ENCODE peak calls at places on chromosome 21, in four cellular contexts. One of them, this sample, is unnamed. For H3K9me1, the result is how much of the 10 kb centered on the place peaks cover.

GRCh38 chr21:26115899-26116298 is 54.7 kb downstream of the APP start:
- DNase-seq in IMR-90: peak
- DNase-seq in K562: no peak
- DNase-seq in keratinocyte: no peak
- DNase-seq in this sample: peak

GRCh38 chr21:17779486-17779885 is 39.7 kb downstream of the C21orf91 start:
- DNase-seq in IMR-90: no peak
- DNase-seq in K562: no peak
- DNase-seq in keratinocyte: no peak
- DNase-seq in this sample: no peak

GRCh38 chr21:36962098-36962780 is 4.2 kb downstream of the HLCS start:
- DNase-seq in keratinocyte: no peak
- DNase-seq in IMR-90: no peak
- DNase-seq in K562: peak
- DNase-seq in this sample: no peak

GRCh38 chr21:29022141-29022540 is 2.3 kb upstream of the USP16 start:
- DNase-seq in keratinocyte: no peak
- DNase-seq in K562: peak
- DNase-seq in IMR-90: no peak
- DNase-seq in this sample: no peak

GRCh38 chr21:36534656-36535055 is 54.7 kb upstream of the CLDN14 start:
- DNase-seq in keratinocyte: no peak
- DNase-seq in IMR-90: no peak
- DNase-seq in K562: no peak
- DNase-seq in this sample: no peak

GRCh38 chr21:16305686-16306085 is 575.9 kb downstream of the USP25 start:
- DNase-seq in IMR-90: no peak
- DNase-seq in keratinocyte: no peak
- DNase-seq in K562: no peak
- DNase-seq in this sample: peak

GRCh38 chr21:17053321-17053720 is 459.5 kb upstream of the CXADR start:
- DNase-seq in K562: no peak
- DNase-seq in IMR-90: no peak
- DNase-seq in keratinocyte: no peak
- DNase-seq in this sample: peak

GRCh38 chr21:28521932-28522826 is 470.5 kb downstream of the LTN1 start:
- DNase-seq in keratinocyte: no peak
- DNase-seq in IMR-90: peak
- DNase-seq in K562: no peak
- DNase-seq in this sample: peak

GRCh38 chr21:19433623-19434022 is 1030.0 kb upstream of the TMPRSS15 start:
- DNase-seq in keratinocyte: no peak
- DNase-seq in K562: peak
- DNase-seq in IMR-90: no peak
- DNase-seq in this sample: no peak

GRCh38 chr21:34715518-34715917 is 46.7 kb downstream of the CLIC6 start:
- DNase-seq in keratinocyte: no peak
- DNase-seq in K562: no peak
- DNase-seq in IMR-90: no peak
- DNase-seq in this sample: no peak

GRCh38 chr21:35291034-35291433 is 241.9 kb upstream of the RUNX1 start:
- DNase-seq in keratinocyte: no peak
- DNase-seq in IMR-90: no peak
- DNase-seq in K562: no peak
- DNase-seq in this sample: no peak

GRCh38 chr21:31426235-31426797 is 82.3 kb upstream of the TIAM1 start:
- DNase-seq in K562: no peak
- DNase-seq in keratinocyte: no peak
- DNase-seq in IMR-90: no peak
- DNase-seq in this sample: no peak

GRCh38 chr21:35111531-35111930 is 62.4 kb upstream of the RUNX1 start:
- DNase-seq in keratinocyte: peak
- DNase-seq in IMR-90: no peak
- DNase-seq in K562: no peak
- DNase-seq in this sample: no peak

GRCh38 chr21:25929859-25930520 is 195.2 kb downstream of the GABPA start:
- DNase-seq in keratinocyte: peak
- DNase-seq in K562: peak
- DNase-seq in IMR-90: peak
- DNase-seq in this sample: no peak

GRCh38 chr21:36186506-36187399 is 30.1 kb downstream of the DOP1B start:
- DNase-seq in K562: peak
- DNase-seq in keratinocyte: no peak
- DNase-seq in IMR-90: no peak
- DNase-seq in this sample: no peak

GRCh38 chr21:16377120-16377658 is 647.4 kb downstream of the USP25 start:
- DNase-seq in IMR-90: no peak
- DNase-seq in K562: no peak
- DNase-seq in keratinocyte: no peak
- DNase-seq in this sample: no peak

GRCh38 chr21:43269981-43270670 is 101.3 kb downstream of the CRYAA start:
- DNase-seq in keratinocyte: no peak
- DNase-seq in K562: no peak
- DNase-seq in IMR-90: no peak
- DNase-seq in this sample: no peak

GRCh38 chr21:22343721-22344120 is 1345.5 kb downstream of the NCAM2 start:
- DNase-seq in keratinocyte: no peak
- DNase-seq in IMR-90: no peak
- DNase-seq in K562: no peak
- DNase-seq in this sample: no peak

GRCh38 chr21:28540514-28540913 is 452.2 kb downstream of the LTN1 start:
- DNase-seq in keratinocyte: no peak
- DNase-seq in K562: no peak
- DNase-seq in IMR-90: peak
- DNase-seq in this sample: peak

GRCh38 chr21:34509151-34509550 is 2.9 kb downstream of the KCNE1 start:
- DNase-seq in keratinocyte: no peak
- DNase-seq in IMR-90: no peak
- DNase-seq in K562: peak
- DNase-seq in this sample: no peak

GRCh38 chr21:34874689-34875513 is 174.2 kb downstream of the RUNX1 start:
- DNase-seq in IMR-90: no peak
- DNase-seq in keratinocyte: no peak
- DNase-seq in K562: no peak
- DNase-seq in this sample: peak

GRCh38 chr21:18369115-18369514 is 34.5 kb downstream of the TMPRSS15 start:
- DNase-seq in keratinocyte: no peak
- DNase-seq in IMR-90: no peak
- DNase-seq in K562: no peak
- DNase-seq in this sample: peak

GRCh38 chr21:35217504-35218060 is 168.5 kb upstream of the RUNX1 start:
- DNase-seq in K562: no peak
- DNase-seq in IMR-90: peak
- DNase-seq in keratinocyte: peak
- DNase-seq in this sample: no peak

GRCh38 chr21:36132691-36133090 is 2.2 kb upstream of the CBR3 start:
- DNase-seq in keratinocyte: no peak
- DNase-seq in IMR-90: no peak
- DNase-seq in K562: no peak
- DNase-seq in this sample: no peak

GRCh38 chr21:20258542-20258941 is 739.7 kb upstream of the NCAM2 start:
- DNase-seq in IMR-90: no peak
- DNase-seq in keratinocyte: no peak
- DNase-seq in K562: peak
- DNase-seq in this sample: no peak

GRCh38 chr21:16287060-16287459 is 557.3 kb downstream of the USP25 start:
- DNase-seq in keratinocyte: no peak
- DNase-seq in K562: no peak
- DNase-seq in IMR-90: no peak
- DNase-seq in this sample: no peak

GRCh38 chr21:36255650-36256047 is 64.3 kb upstream of the MORC3 start:
- DNase-seq in keratinocyte: no peak
- DNase-seq in IMR-90: no peak
- DNase-seq in K562: no peak
- DNase-seq in this sample: no peak

GRCh38 chr21:17270234-17270633 is 242.6 kb upstream of the CXADR start:
- DNase-seq in K562: peak
- DNase-seq in IMR-90: peak
- DNase-seq in keratinocyte: no peak
- DNase-seq in this sample: peak

GRCh38 chr21:9758141-9758540 is 763.2 kb upstream of the TPTE start:
- DNase-seq in K562: no peak
- DNase-seq in IMR-90: no peak
- DNase-seq in keratinocyte: no peak
- DNase-seq in this sample: no peak

GRCh38 chr21:45130324-45130774 is 56.0 kb downstream of the ADARB1 start:
- DNase-seq in keratinocyte: no peak
- DNase-seq in IMR-90: peak
- DNase-seq in K562: no peak
- DNase-seq in this sample: peak
- H3K9me1 ChIP-seq in keratinocyte: under half
- H3K9me1 ChIP-seq in IMR-90: under half
- H3K9me1 ChIP-seq in K562: under half
- H3K9me1 ChIP-seq in this sample: under half

GRCh38 chr21:40165671-40166070 is 298.4 kb downstream of the PCP4 start:
- DNase-seq in IMR-90: no peak
- DNase-seq in keratinocyte: no peak
- DNase-seq in K562: no peak
- DNase-seq in this sample: no peak

GRCh38 chr21:40160911-40161310 is 293.7 kb downstream of the PCP4 start:
- DNase-seq in keratinocyte: no peak
- DNase-seq in K562: no peak
- DNase-seq in IMR-90: no peak
- DNase-seq in this sample: no peak

GRCh38 chr21:40169971-40170370 is 302.7 kb downstream of the PCP4 start:
- DNase-seq in keratinocyte: no peak
- DNase-seq in IMR-90: no peak
- DNase-seq in K562: no peak
- DNase-seq in this sample: no peak

GRCh38 chr21:40166291-40166843 is 299.1 kb downstream of the PCP4 start:
- DNase-seq in keratinocyte: no peak
- DNase-seq in K562: no peak
- DNase-seq in IMR-90: no peak
- DNase-seq in this sample: no peak

GRCh38 chr21:40165212-40165611 is 298.0 kb downstream of the PCP4 start:
- DNase-seq in keratinocyte: no peak
- DNase-seq in IMR-90: no peak
- DNase-seq in K562: no peak
- DNase-seq in this sample: no peak
- H3K9me1 ChIP-seq in keratinocyte: under half
- H3K9me1 ChIP-seq in IMR-90: under half
- H3K9me1 ChIP-seq in K562: under half
- H3K9me1 ChIP-seq in this sample: under half

DNA sequence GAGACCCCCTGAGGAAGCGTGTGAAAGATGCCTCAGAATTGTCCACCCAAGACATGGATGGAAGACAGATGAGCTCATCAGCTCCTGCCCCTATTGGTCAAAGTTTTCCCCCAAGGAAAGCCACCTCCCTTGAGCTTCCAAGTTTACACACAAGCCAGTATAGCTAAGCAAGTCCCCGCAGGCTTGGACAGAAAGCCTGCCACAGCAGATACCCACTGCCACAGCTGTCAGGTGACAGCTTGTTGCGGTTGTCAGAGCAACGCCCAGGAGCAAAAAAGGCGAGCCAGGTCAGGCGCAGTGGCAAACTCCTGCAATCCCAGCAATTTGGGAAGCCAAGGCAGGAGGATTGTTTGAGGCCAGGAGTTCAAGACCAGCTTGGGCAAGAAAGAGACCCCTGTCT is 60.9 kb upstream of the IFNAR2 start:
- DNase-seq in keratinocyte: no peak
- DNase-seq in IMR-90: no peak
- DNase-seq in K562: no peak
- DNase-seq in this sample: no peak
- H3K9me1 ChIP-seq in keratinocyte: under half
- H3K9me1 ChIP-seq in IMR-90: under half
- H3K9me1 ChIP-seq in K562: under half
- H3K9me1 ChIP-seq in this sample: under half

GRCh38 chr21:27363719-27364479 is 397.0 kb upstream of the ADAMTS5 start:
- DNase-seq in keratinocyte: no peak
- DNase-seq in K562: no peak
- DNase-seq in IMR-90: peak
- DNase-seq in this sample: no peak
- H3K9me1 ChIP-seq in keratinocyte: under half
- H3K9me1 ChIP-seq in K562: under half
- H3K9me1 ChIP-seq in IMR-90: under half
- H3K9me1 ChIP-seq in this sample: under half

DNA sequence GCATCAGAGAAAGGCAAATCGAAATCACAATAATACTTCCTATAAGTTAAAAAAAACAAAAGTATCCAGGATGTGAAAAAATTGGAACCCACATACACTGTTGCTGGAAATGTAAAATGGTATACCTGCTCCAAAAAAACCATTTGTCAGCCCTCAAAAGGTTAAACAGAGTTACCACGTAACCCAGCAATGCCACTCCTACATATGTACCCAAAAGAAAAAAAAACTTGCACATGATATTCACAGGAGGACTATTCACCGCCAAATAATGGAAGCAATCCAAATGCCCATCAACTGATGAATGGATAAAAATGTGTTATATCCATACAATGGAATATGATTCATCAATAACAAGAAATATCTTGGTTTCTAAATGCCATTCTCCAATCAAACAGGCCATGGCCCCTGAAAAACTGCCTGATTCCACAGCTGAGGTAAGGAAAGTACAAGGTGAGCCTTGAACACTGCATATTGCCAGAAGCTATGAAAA is 38.8 kb upstream of the PSMG1 start:
- DNase-seq in IMR-90: no peak
- DNase-seq in keratinocyte: no peak
- DNase-seq in K562: no peak
- DNase-seq in this sample: no peak
- H3K9me1 ChIP-seq in IMR-90: under half
- H3K9me1 ChIP-seq in keratinocyte: under half
- H3K9me1 ChIP-seq in K562: under half
- H3K9me1 ChIP-seq in this sample: under half

DNA sequence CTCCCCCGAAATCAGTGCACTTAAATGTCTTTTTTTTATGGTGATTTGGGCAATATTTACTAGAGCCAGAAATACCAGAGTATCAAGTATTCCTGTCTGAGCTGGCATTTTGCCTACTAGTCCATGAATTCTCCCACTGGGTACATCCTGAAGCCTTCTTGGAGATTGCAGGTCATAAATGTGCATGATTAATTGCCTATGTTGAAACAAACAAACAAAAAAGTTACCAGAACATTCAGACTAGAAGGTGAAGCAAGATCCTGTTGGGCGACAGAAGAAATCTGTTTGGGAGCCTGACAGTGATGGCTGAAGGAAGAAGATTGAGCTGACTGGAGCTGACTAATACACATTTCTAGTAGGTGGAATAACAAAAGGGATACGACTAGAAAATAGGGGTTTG is 127.4 kb upstream of the NRIP1 start:
- DNase-seq in K562: no peak
- DNase-seq in keratinocyte: peak
- DNase-seq in IMR-90: no peak
- DNase-seq in this sample: no peak
- H3K9me1 ChIP-seq in K562: under half
- H3K9me1 ChIP-seq in keratinocyte: under half
- H3K9me1 ChIP-seq in IMR-90: under half
- H3K9me1 ChIP-seq in this sample: under half

GRCh38 chr21:38067086-38067739 is 151.0 kb upstream of the KCNJ6 start:
- DNase-seq in keratinocyte: no peak
- DNase-seq in IMR-90: no peak
- DNase-seq in K562: no peak
- DNase-seq in this sample: no peak
- H3K9me1 ChIP-seq in keratinocyte: under half
- H3K9me1 ChIP-seq in IMR-90: under half
- H3K9me1 ChIP-seq in K562: under half
- H3K9me1 ChIP-seq in this sample: under half

This sample was measured in endothelial cell of umbilical vein.